ENCODE peak calls at places on chromosome 7, in six cellular contexts. N is EL, S is NCI-H1105 treated with DMSO at 0.1 percent for 48 hours, K is T-helper 9 cell, Z is tibial artery, Q is iPS-NIHi11. Y is an unnamed sample.
A peak's percentile ranks its signal among the peaks of the same experiment; 100 is the strongest.

GRCh38 chr7:28163955-28164354 is 16.6 kb downstream of the JAZF1 start:
- DNase-seq in S (no peak), Q (no peak), N (peak; percentile 58), Z (no peak), K (no peak), Y (peak; percentile 38)

GRCh38 chr7:98418636-98419315 is 17.9 kb upstream of the BAIAP2L1 start:
- DNase-seq in Q (peak; percentile 32), K (no peak), S (no peak), Z (no peak), N (peak; percentile 97), Y (peak; percentile 99)

GRCh38 chr7:145347271-145347670 is 511.4 kb upstream of the TPK1 start:
- DNase-seq in Q (no peak), S (no peak), K (no peak), N (no peak), Z (no peak), Y (no peak)

GRCh38 chr7:137337902-137338301 is 5.6 kb downstream of the PTN start:
- DNase-seq in Z (no peak), Q (peak; percentile 27), S (no peak), K (no peak), N (no peak), Y (no peak)

GRCh38 chr7:45219130-45219529 is 61.5 kb downstream of the RAMP3 start:
- DNase-seq in K (no peak), N (no peak), S (no peak), Z (no peak), Q (no peak), Y (no peak)

GRCh38 chr7:141688038-141688437 is 13.9 kb downstream of the DENND11 start:
- DNase-seq in K (no peak), S (no peak), Z (no peak), Q (no peak), N (no peak), Y (no peak)

GRCh38 chr7:29748286-29749099 is 57.8 kb upstream of the WIPF3 start:
- DNase-seq in K (no peak), N (peak; percentile 44), Z (no peak), Q (no peak), S (peak; percentile 56), Y (peak; percentile 30)

GRCh38 chr7:81367335-81367801 is 402.5 kb downstream of the HGF start:
- DNase-seq in K (no peak), N (peak; percentile 56), Z (peak; percentile 35), S (no peak), Q (no peak), Y (peak; percentile 82)

GRCh38 chr7:98934267-98934666 is 55.9 kb downstream of the TRRAP start:
- DNase-seq in K (no peak), Q (no peak), S (no peak), Z (no peak), N (no peak), Y (no peak)

GRCh38 chr7:130988443-130988842 is 254.4 kb upstream of the KLF14 start:
- DNase-seq in Z (no peak), K (no peak), Q (no peak), N (peak; percentile 6), S (no peak), Y (no peak)

GRCh38 chr7:16652255-16652583 is 6.2 kb downstream of the BZW2 start:
- DNase-seq in N (no peak), Q (no peak), S (no peak), K (no peak), Z (no peak), Y (no peak)

GRCh38 chr7:98106647-98107312 is at the start of gene LMTK2:
- DNase-seq in S (peak; percentile 85), K (peak; percentile 97), N (peak; percentile 87), Q (peak; percentile 99), Z (peak; percentile 96), Y (peak; percentile 99)

GRCh38 chr7:99525713-99526440 is 21.4 kb downstream of the ZKSCAN5 start:
- DNase-seq in K (no peak), N (no peak), Q (no peak), S (no peak), Z (no peak), Y (no peak)

GRCh38 chr7:33261585-33261984 is 132.2 kb downstream of the BBS9 start:
- DNase-seq in N (no peak), K (no peak), Q (no peak), Z (no peak), S (no peak), Y (no peak)

GRCh38 chr7:4830176-4830575 is 31.7 kb downstream of the PAPOLB start:
- DNase-seq in N (peak; percentile 34), S (peak; percentile 2), Z (peak; percentile 51), K (peak; percentile 13), Q (peak; percentile 83), Y (peak; percentile 48)

GRCh38 chr7:105682331-105683070 is 101.2 kb upstream of the EFCAB10 start:
- DNase-seq in S (peak; percentile 85), K (no peak), Z (no peak), Q (no peak), N (no peak), Y (no peak)

GRCh38 chr7:80779456-80779855 is 139.4 kb downstream of the SEMA3C start:
- DNase-seq in K (no peak), Q (no peak), N (no peak), Z (no peak), S (no peak), Y (no peak)

GRCh38 chr7:10128748-10129147 is 844.9 kb upstream of the PHF14 start:
- DNase-seq in Q (peak; percentile 5), S (peak; percentile 38), N (no peak), Z (no peak), K (no peak), Y (no peak)

GRCh38 chr7:131640686-131641085 is 84.3 kb upstream of the PODXL start:
- DNase-seq in N (no peak), K (no peak), Q (no peak), S (no peak), Z (no peak), Y (no peak)

GRCh38 chr7:134645935-134646334 is 718 bp upstream of the BPGM start:
- DNase-seq in Q (no peak), S (no peak), Z (no peak), N (peak; percentile 55), K (no peak), Y (peak; percentile 21)

GRCh38 chr7:100629117-100629711 is 12.1 kb downstream of the TFR2 start:
- DNase-seq in S (no peak), Q (peak; percentile 82), Z (no peak), N (peak; percentile 39), K (no peak), Y (no peak)

GRCh38 chr7:117386125-117386709 is 41.1 kb downstream of the ASZ1 start:
- DNase-seq in S (no peak), N (peak; percentile 15), K (no peak), Q (no peak), Z (no peak), Y (peak; percentile 12)